ENCODE peak calls at places on chromosomes 1 and 21, in four cellular contexts. One of them, this sample, is unnamed.

GRCh38 chr1:153735090-153735420 is 7.2 kb downstream of the INTS3 start:
- DNase-seq in K562: no peak
- DNase-seq in SK-N-SH: no peak
- DNase-seq in HepG2: no peak
- DNase-seq in this sample: no peak

GRCh38 chr1:152497273-152497672 is 13.3 kb upstream of the LCE5A start:
- DNase-seq in K562: peak
- DNase-seq in SK-N-SH: no peak
- DNase-seq in HepG2: peak
- DNase-seq in this sample: no peak

GRCh38 chr1:113905435-113905861 is 322 bp downstream of the DCLRE1B start:
- DNase-seq in K562: peak
- DNase-seq in SK-N-SH: no peak
- DNase-seq in HepG2: peak
- DNase-seq in this sample: no peak

GRCh38 chr1:33220701-33221384 is 35.4 kb upstream of the ZNF362 start:
- DNase-seq in K562: no peak
- DNase-seq in SK-N-SH: no peak
- DNase-seq in HepG2: no peak
- DNase-seq in this sample: peak

GRCh38 chr1:186680031-186681012 is at the start of gene PTGS2:
- DNase-seq in K562: no peak
- DNase-seq in SK-N-SH: peak
- DNase-seq in HepG2: no peak
- DNase-seq in this sample: peak

GRCh38 chr21:43881283-43881682 is 16.3 kb downstream of the AGPAT3 start:
- DNase-seq in K562: no peak
- DNase-seq in SK-N-SH: no peak
- DNase-seq in HepG2: no peak
- DNase-seq in this sample: no peak

GRCh38 chr1:12258272-12258671 is 28.4 kb downstream of the VPS13D start:
- DNase-seq in K562: no peak
- DNase-seq in SK-N-SH: no peak
- DNase-seq in HepG2: peak
- DNase-seq in this sample: no peak

GRCh38 chr1:150017206-150017750 is 6.8 kb upstream of the OTUD7B start:
- DNase-seq in K562: no peak
- DNase-seq in SK-N-SH: no peak
- DNase-seq in HepG2: no peak
- DNase-seq in this sample: no peak

GRCh38 chr1:225766967-225767413 is 10.6 kb upstream of the SRP9 start:
- DNase-seq in K562: peak
- DNase-seq in SK-N-SH: peak
- DNase-seq in HepG2: peak
- DNase-seq in this sample: no peak

GRCh38 chr1:210328032-210328745 is 513 bp upstream of the HHAT start:
- DNase-seq in K562: no peak
- DNase-seq in SK-N-SH: peak
- DNase-seq in HepG2: no peak
- DNase-seq in this sample: no peak

DNA sequence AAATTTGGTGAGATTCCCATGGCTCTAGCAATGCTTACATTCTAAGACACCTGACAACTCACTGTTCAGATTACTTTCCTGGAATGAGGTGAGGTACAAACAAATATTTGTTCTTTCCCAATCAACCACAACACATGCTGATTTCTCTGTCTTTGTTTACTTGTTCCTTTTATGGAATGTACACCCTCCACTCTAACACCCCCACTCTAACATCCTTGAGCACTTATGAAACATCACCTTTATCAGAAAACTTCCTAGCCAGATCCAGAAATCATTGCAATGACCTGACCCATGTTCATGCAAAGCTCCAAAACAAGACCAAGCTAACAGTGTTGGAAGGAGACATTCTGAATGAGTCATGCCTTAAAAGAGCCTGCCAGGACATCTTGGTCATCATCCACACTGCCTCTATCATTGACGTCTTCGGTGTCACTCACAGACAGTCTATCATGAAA is 35.5 kb downstream of the HSD3B1 start:
- DNase-seq in K562: no peak
- DNase-seq in SK-N-SH: no peak
- DNase-seq in HepG2: no peak
- DNase-seq in this sample: no peak
- TF ChIP-seq ELF1 in K562: no peak
- TF ChIP-seq ELF1 in SK-N-SH: no peak
- TF ChIP-seq ELF1 in HepG2: no peak
- TF ChIP-seq ELF1 in this sample: no peak

GRCh38 chr1:224333309-224333926 is 3.4 kb upstream of the NVL start:
- DNase-seq in K562: peak
- DNase-seq in SK-N-SH: peak
- DNase-seq in HepG2: peak
- DNase-seq in this sample: peak
- TF ChIP-seq ELF1 in K562: peak
- TF ChIP-seq ELF1 in SK-N-SH: no peak
- TF ChIP-seq ELF1 in HepG2: no peak
- TF ChIP-seq ELF1 in this sample: no peak

DNA sequence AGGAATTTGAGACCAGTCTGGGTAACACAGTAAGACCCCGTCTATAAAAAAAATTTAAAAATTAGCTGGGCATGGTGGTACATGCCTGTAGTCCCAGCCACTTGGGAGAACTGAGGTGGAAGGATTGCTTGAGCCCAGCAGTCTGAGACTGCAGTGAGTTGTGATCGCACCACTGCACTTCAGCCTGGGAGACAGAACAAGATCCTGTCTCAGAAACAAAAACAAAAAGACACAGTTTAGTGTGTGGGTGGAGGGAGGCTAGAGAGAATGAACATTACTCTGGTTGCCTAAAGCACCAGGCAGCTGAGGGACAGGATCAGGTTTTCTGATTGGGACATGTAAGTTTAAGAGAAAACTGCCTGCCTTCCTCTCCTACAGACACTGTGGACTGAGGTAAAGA is 42.3 kb downstream of the VAMP4 start:
- DNase-seq in K562: no peak
- DNase-seq in SK-N-SH: no peak
- DNase-seq in HepG2: no peak
- DNase-seq in this sample: no peak
- TF ChIP-seq ELF1 in K562: no peak
- TF ChIP-seq ELF1 in SK-N-SH: no peak
- TF ChIP-seq ELF1 in HepG2: no peak
- TF ChIP-seq ELF1 in this sample: no peak

DNA sequence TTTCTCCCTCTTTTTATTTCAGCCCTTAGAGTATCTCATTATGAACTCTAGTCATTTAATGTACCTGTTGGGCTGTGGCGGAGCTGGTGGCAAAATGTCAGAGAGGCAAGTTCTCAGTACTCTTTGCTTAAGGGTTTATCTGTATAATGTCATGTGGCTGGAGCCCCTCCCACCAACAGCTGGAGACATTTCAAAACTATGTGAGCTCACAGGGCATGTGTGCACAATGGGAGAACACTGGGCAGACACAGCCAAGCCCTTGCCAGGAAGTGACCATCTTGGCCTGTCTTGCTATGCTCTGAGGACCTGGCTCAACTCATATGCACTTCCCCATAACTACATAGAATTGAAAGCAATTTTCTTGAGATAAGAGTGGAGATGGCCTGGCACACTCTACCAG is 296.4 kb downstream of the PTPRU start:
- DNase-seq in K562: no peak
- DNase-seq in SK-N-SH: no peak
- DNase-seq in HepG2: no peak
- DNase-seq in this sample: no peak
- TF ChIP-seq ELF1 in K562: no peak
- TF ChIP-seq ELF1 in SK-N-SH: no peak
- TF ChIP-seq ELF1 in HepG2: no peak
- TF ChIP-seq ELF1 in this sample: no peak

DNA sequence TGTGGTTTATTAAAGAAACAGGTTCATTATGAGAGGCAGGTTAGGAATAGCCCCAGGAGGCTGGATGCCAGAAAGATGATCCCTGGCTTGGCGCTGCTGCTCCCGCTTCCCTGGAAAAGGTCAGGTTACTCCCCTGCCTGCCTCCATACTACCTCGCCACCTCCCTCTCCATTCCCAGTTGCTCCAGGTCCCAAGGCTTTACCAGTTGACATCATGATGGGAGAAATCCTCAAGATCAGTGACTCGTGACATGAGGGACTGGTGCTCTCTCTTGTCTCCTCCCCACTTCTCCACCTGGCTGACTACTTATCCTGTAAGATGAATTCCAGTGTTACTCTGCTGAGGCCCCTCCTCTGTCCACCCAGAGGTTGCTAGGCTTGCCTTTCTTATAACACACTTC is 19.7 kb downstream of the VASH2 start:
- DNase-seq in K562: no peak
- DNase-seq in SK-N-SH: no peak
- DNase-seq in HepG2: no peak
- DNase-seq in this sample: no peak
- TF ChIP-seq ELF1 in K562: no peak
- TF ChIP-seq ELF1 in SK-N-SH: no peak
- TF ChIP-seq ELF1 in HepG2: no peak
- TF ChIP-seq ELF1 in this sample: no peak

GRCh38 chr1:17919525-17920439 is 164.6 kb downstream of the ACTL8 start:
- DNase-seq in K562: peak
- DNase-seq in SK-N-SH: peak
- DNase-seq in HepG2: no peak
- DNase-seq in this sample: peak
- TF ChIP-seq ELF1 in K562: no peak
- TF ChIP-seq ELF1 in SK-N-SH: no peak
- TF ChIP-seq ELF1 in HepG2: no peak
- TF ChIP-seq ELF1 in this sample: no peak

DNA sequence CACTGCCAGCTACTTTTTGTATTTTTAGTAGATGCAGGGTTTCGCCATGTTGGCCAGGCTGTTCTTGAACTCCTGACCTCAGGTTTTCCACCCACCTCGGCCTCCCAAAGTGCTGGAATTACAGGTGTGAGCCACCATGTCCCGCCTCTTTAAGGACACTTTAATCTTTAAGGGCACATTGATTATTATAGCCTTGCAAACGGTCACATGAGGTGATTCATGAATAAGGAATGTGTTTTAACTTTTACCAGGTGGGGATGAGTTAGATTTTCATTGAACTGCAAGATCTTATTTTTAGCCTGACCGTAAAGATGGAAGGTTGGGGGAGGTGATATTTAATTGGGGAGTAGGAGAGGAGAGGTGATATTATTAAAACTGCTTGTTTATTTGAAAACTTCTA is 61.9 kb downstream of the TBCE start:
- DNase-seq in K562: no peak
- DNase-seq in SK-N-SH: no peak
- DNase-seq in HepG2: no peak
- DNase-seq in this sample: no peak
- TF ChIP-seq ELF1 in K562: no peak
- TF ChIP-seq ELF1 in SK-N-SH: no peak
- TF ChIP-seq ELF1 in HepG2: no peak
- TF ChIP-seq ELF1 in this sample: no peak